ENCODE peak calls at places on chromosomes 6 and 20, in five cellular contexts. One of them, this sample, is unnamed.
A peak's percentile ranks its signal among the peaks of the same experiment; 100 is the strongest.

GRCh38 chr20:55172310-55173002 is 697.1 kb downstream of the DOK5 start:
- DNase-seq in ovary: no peak
- DNase-seq in B cell: no peak
- DNase-seq in spleen: no peak
- DNase-seq in Panc1: no peak
- DNase-seq in this sample: no peak

GRCh38 chr6:71681234-71681867 is 205.0 kb upstream of the RIMS1 start:
- DNase-seq in B cell: no peak
- DNase-seq in spleen: no peak
- DNase-seq in ovary: no peak
- DNase-seq in Panc1: no peak
- DNase-seq in this sample: no peak

GRCh38 chr6:105077592-105078463 is 102.0 kb downstream of the POPDC3 start:
- DNase-seq in ovary: no peak
- DNase-seq in B cell: no peak
- DNase-seq in spleen: no peak
- DNase-seq in Panc1: no peak
- DNase-seq in this sample: no peak

GRCh38 chr20:11032611-11033010 is 358.8 kb upstream of the JAG1 start:
- DNase-seq in ovary: no peak
- DNase-seq in spleen: no peak
- DNase-seq in Panc1: no peak
- DNase-seq in B cell: no peak
- DNase-seq in this sample: no peak

GRCh38 chr6:7730003-7730402 is 4.1 kb downstream of the BMP6 start:
- DNase-seq in spleen: no peak
- DNase-seq in ovary: no peak
- DNase-seq in Panc1: no peak
- DNase-seq in B cell: no peak
- DNase-seq in this sample: no peak

GRCh38 chr20:63974402-63975200 is 4.8 kb downstream of the SAMD10 start:
- DNase-seq in B cell: peak; percentile 36
- DNase-seq in spleen: no peak
- DNase-seq in ovary: peak; percentile 34
- DNase-seq in Panc1: no peak
- DNase-seq in this sample: no peak

GRCh38 chr6:50990750-50991446 is 172.2 kb downstream of the TFAP2B start:
- DNase-seq in B cell: no peak
- DNase-seq in Panc1: peak; percentile 33
- DNase-seq in ovary: no peak
- DNase-seq in spleen: no peak
- DNase-seq in this sample: no peak

GRCh38 chr6:33710296-33711121 is 991 bp downstream of the UQCC2 start:
- DNase-seq in ovary: no peak
- DNase-seq in spleen: peak; percentile 64
- DNase-seq in B cell: no peak
- DNase-seq in Panc1: no peak
- DNase-seq in this sample: no peak

GRCh38 chr6:146550911-146551310 is 7.3 kb downstream of the RAB32 start:
- DNase-seq in B cell: no peak
- DNase-seq in Panc1: no peak
- DNase-seq in spleen: no peak
- DNase-seq in ovary: peak; percentile 17
- DNase-seq in this sample: no peak

GRCh38 chr20:10218536-10219451 is at the start of gene SNAP25:
- DNase-seq in ovary: peak; percentile 91
- DNase-seq in spleen: no peak
- DNase-seq in B cell: peak; percentile 36
- DNase-seq in Panc1: peak; percentile 50
- DNase-seq in this sample: peak; percentile 20

GRCh38 chr20:3162080-3162611 is 2.5 kb upstream of the FASTKD5 start:
- DNase-seq in B cell: no peak
- DNase-seq in ovary: no peak
- DNase-seq in Panc1: no peak
- DNase-seq in spleen: no peak
- DNase-seq in this sample: no peak

GRCh38 chr6:105798057-105798456 is 288.1 kb upstream of the PRDM1 start:
- DNase-seq in spleen: no peak
- DNase-seq in B cell: no peak
- DNase-seq in ovary: peak; percentile 65
- DNase-seq in Panc1: no peak
- DNase-seq in this sample: no peak

GRCh38 chr20:50663095-50663821 is 28.1 kb downstream of the RIPOR3 start:
- DNase-seq in Panc1: no peak
- DNase-seq in B cell: no peak
- DNase-seq in spleen: no peak
- DNase-seq in ovary: no peak
- DNase-seq in this sample: no peak

GRCh38 chr6:297571-298232 is 5.4 kb downstream of the DUSP22 start:
- DNase-seq in spleen: no peak
- DNase-seq in ovary: no peak
- DNase-seq in B cell: no peak
- DNase-seq in Panc1: no peak
- DNase-seq in this sample: no peak

GRCh38 chr6:46042355-46042999 is 26.8 kb upstream of the CLIC5 start:
- DNase-seq in Panc1: no peak
- DNase-seq in B cell: no peak
- DNase-seq in spleen: no peak
- DNase-seq in ovary: no peak
- DNase-seq in this sample: no peak

GRCh38 chr20:32462900-32463641 is 104.9 kb downstream of the ASXL1 start:
- DNase-seq in spleen: peak; percentile 55
- DNase-seq in ovary: no peak
- DNase-seq in B cell: peak; percentile 34
- DNase-seq in Panc1: no peak
- DNase-seq in this sample: no peak

GRCh38 chr6:41336824-41337223 is 1.4 kb downstream of the NCR2 start:
- DNase-seq in ovary: no peak
- DNase-seq in B cell: no peak
- DNase-seq in spleen: no peak
- DNase-seq in Panc1: no peak
- DNase-seq in this sample: no peak

GRCh38 chr6:41335943-41336342 is 535 bp downstream of the NCR2 start:
- DNase-seq in Panc1: no peak
- DNase-seq in B cell: no peak
- DNase-seq in spleen: no peak
- DNase-seq in ovary: no peak
- DNase-seq in this sample: no peak

GRCh38 chr6:41332842-41333736 is 2.3 kb upstream of the NCR2 start:
- DNase-seq in Panc1: no peak
- DNase-seq in spleen: no peak
- DNase-seq in B cell: no peak
- DNase-seq in ovary: no peak
- DNase-seq in this sample: no peak

GRCh38 chr6:41335296-41335695 is at the start of gene NCR2:
- DNase-seq in B cell: no peak
- DNase-seq in Panc1: no peak
- DNase-seq in ovary: no peak
- DNase-seq in spleen: no peak
- DNase-seq in this sample: no peak

GRCh38 chr6:41334482-41335023 is 855 bp upstream of the NCR2 start:
- DNase-seq in B cell: no peak
- DNase-seq in Panc1: no peak
- DNase-seq in ovary: no peak
- DNase-seq in spleen: no peak
- DNase-seq in this sample: no peak
- TF ChIP-seq CTCF in B cell: no peak
- TF ChIP-seq CTCF in Panc1: no peak
- TF ChIP-seq CTCF in ovary: no peak
- TF ChIP-seq CTCF in spleen: no peak
- TF ChIP-seq CTCF in this sample: no peak

GRCh38 chr6:74899416-74899815 is 306.4 kb downstream of the COL12A1 start:
- DNase-seq in B cell: no peak
- DNase-seq in ovary: no peak
- DNase-seq in Panc1: no peak
- DNase-seq in spleen: no peak
- DNase-seq in this sample: no peak
- TF ChIP-seq CTCF in B cell: no peak
- TF ChIP-seq CTCF in ovary: no peak
- TF ChIP-seq CTCF in Panc1: no peak
- TF ChIP-seq CTCF in spleen: no peak
- TF ChIP-seq CTCF in this sample: no peak

DNA sequence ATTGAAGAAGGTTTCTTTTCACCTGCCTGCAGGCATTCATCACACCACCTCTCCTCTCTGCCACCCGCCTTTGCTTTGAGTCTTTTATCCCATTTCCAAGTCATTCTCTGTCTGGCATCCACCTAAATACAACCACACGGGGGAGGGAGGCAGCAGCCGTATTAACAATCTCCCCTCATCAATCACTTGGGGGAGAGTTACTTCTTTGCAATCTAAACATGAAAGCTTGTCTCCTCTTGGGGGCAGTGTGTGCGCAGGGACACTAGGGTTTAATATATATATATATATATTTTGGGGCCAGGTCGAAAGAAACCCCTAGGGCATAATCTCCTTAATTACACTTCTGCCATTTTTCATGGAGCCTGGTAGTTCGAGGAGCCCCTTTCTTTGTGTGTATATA is 214.5 kb downstream of the TSHZ2 start:
- DNase-seq in B cell: no peak
- DNase-seq in ovary: no peak
- DNase-seq in Panc1: no peak
- DNase-seq in spleen: no peak
- DNase-seq in this sample: no peak
- TF ChIP-seq CTCF in B cell: no peak
- TF ChIP-seq CTCF in ovary: no peak
- TF ChIP-seq CTCF in Panc1: peak; percentile 21
- TF ChIP-seq CTCF in spleen: no peak
- TF ChIP-seq CTCF in this sample: no peak

GRCh38 chr6:116616757-116617093 is 446 bp downstream of the RSPH4A start:
- DNase-seq in Panc1: no peak
- DNase-seq in B cell: no peak
- DNase-seq in spleen: peak; percentile 78
- DNase-seq in ovary: peak; percentile 28
- DNase-seq in this sample: no peak

GRCh38 chr6:116611020-116611419 is 5.3 kb upstream of the RSPH4A start:
- DNase-seq in spleen: no peak
- DNase-seq in Panc1: no peak
- DNase-seq in B cell: no peak
- DNase-seq in ovary: no peak
- DNase-seq in this sample: no peak

DNA sequence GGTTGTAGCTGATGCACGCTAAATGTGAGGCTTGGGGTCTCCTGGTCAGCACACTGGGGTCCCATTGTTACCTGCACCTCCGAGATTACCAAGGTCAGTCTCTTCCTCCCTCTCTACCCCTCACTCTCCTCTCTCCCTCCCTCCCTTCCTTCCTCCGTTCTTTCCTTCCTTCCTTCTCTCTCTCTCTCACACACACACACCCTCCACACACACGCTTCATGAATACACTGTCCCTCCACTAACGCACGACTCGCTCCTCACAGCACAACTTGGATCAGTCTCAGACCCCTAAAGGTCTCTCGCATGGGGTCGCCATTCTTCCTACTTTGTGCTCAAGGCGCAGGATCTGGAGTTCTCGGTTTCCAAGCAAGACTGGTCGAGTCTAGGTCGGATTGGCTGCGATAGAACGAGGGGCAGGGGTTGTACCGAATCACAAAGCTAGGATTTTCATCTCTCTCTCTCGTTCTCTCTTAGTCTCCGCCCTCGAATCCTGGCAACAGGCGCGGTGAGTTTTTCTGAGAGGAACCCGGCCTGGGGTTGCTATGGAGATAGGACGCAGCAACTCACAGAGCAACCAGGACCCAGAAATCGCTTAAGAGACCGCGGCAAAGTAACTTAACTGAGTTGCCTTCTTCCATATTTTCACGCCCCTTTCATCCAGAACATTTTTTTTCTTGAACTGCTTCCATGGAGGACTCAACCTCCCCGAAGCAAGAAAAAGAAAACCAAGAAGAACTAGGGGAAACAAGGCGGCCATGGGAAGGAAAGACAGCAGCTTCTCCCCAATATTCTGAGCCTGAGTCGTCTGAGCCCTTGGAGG is at the start of gene RSPH4A:
- DNase-seq in Panc1: peak; percentile 78
- DNase-seq in spleen: peak; percentile 91
- DNase-seq in B cell: peak; percentile 56
- DNase-seq in ovary: peak; percentile 94
- DNase-seq in this sample: peak; percentile 38
- TF ChIP-seq CTCF in Panc1: peak; percentile 45
- TF ChIP-seq CTCF in spleen: no peak
- TF ChIP-seq CTCF in B cell: no peak
- TF ChIP-seq CTCF in ovary: no peak
- TF ChIP-seq CTCF in this sample: no peak